ENCODE peak calls at places on chromosomes 4 and X, in nine cellular contexts. One of them, this sample, is unnamed.

GRCh38 chr4:86036729-86037128 is 323.1 kb downstream of the MAPK10 start:
- DNase-seq in GDM1: no peak
- DNase-seq in posterior cingulate gyrus: no peak
- DNase-seq in mucosa of descending colon: no peak
- DNase-seq in NCI-H1092 treated with DMSO at 0.1 percent for 48 hours: no peak
- DNase-seq in fibroblast of pulmonary artery: peak
- DNase-seq in Panc1: no peak
- DNase-seq in effector memory CD8-positive, alpha-beta T cell: no peak
- DNase-seq in prostate gland: no peak
- DNase-seq in this sample: no peak

GRCh38 chr4:41745292-41746024 is 3.1 kb downstream of the PHOX2B start:
- DNase-seq in GDM1: no peak
- DNase-seq in posterior cingulate gyrus: no peak
- DNase-seq in mucosa of descending colon: no peak
- DNase-seq in NCI-H1092 treated with DMSO at 0.1 percent for 48 hours: no peak
- DNase-seq in fibroblast of pulmonary artery: no peak
- DNase-seq in Panc1: no peak
- DNase-seq in effector memory CD8-positive, alpha-beta T cell: no peak
- DNase-seq in prostate gland: no peak
- DNase-seq in this sample: no peak

GRCh38 chr4:141587897-141588296 is 48.5 kb upstream of the IL15 start:
- DNase-seq in GDM1: no peak
- DNase-seq in posterior cingulate gyrus: no peak
- DNase-seq in mucosa of descending colon: no peak
- DNase-seq in NCI-H1092 treated with DMSO at 0.1 percent for 48 hours: no peak
- DNase-seq in fibroblast of pulmonary artery: peak
- DNase-seq in Panc1: no peak
- DNase-seq in effector memory CD8-positive, alpha-beta T cell: no peak
- DNase-seq in prostate gland: no peak
- DNase-seq in this sample: no peak

GRCh38 chr4:74206088-74206826 is 48.3 kb downstream of the MTHFD2L start:
- DNase-seq in GDM1: no peak
- DNase-seq in posterior cingulate gyrus: no peak
- DNase-seq in mucosa of descending colon: no peak
- DNase-seq in NCI-H1092 treated with DMSO at 0.1 percent for 48 hours: no peak
- DNase-seq in fibroblast of pulmonary artery: peak
- DNase-seq in Panc1: no peak
- DNase-seq in effector memory CD8-positive, alpha-beta T cell: no peak
- DNase-seq in prostate gland: no peak
- DNase-seq in this sample: no peak

GRCh38 chr4:184444953-184445309 is 29.4 kb downstream of the IRF2 start:
- DNase-seq in GDM1: no peak
- DNase-seq in posterior cingulate gyrus: no peak
- DNase-seq in mucosa of descending colon: peak
- DNase-seq in NCI-H1092 treated with DMSO at 0.1 percent for 48 hours: no peak
- DNase-seq in fibroblast of pulmonary artery: no peak
- DNase-seq in Panc1: no peak
- DNase-seq in effector memory CD8-positive, alpha-beta T cell: peak
- DNase-seq in prostate gland: no peak
- DNase-seq in this sample: peak

GRCh38 chrX:151754042-151754419 is 19.5 kb downstream of the CNGA2 start:
- DNase-seq in GDM1: no peak
- DNase-seq in posterior cingulate gyrus: no peak
- DNase-seq in mucosa of descending colon: no peak
- DNase-seq in NCI-H1092 treated with DMSO at 0.1 percent for 48 hours: peak
- DNase-seq in fibroblast of pulmonary artery: peak
- DNase-seq in Panc1: no peak
- DNase-seq in effector memory CD8-positive, alpha-beta T cell: no peak
- DNase-seq in prostate gland: peak
- DNase-seq in this sample: no peak

GRCh38 chr4:154086247-154086646 is 297.4 kb upstream of the SFRP2 start:
- DNase-seq in GDM1: no peak
- DNase-seq in posterior cingulate gyrus: no peak
- DNase-seq in mucosa of descending colon: no peak
- DNase-seq in NCI-H1092 treated with DMSO at 0.1 percent for 48 hours: no peak
- DNase-seq in fibroblast of pulmonary artery: no peak
- DNase-seq in Panc1: no peak
- DNase-seq in effector memory CD8-positive, alpha-beta T cell: no peak
- DNase-seq in prostate gland: no peak
- DNase-seq in this sample: no peak

GRCh38 chr4:125244848-125245450 is 69.8 kb upstream of the FAT4 start:
- DNase-seq in GDM1: no peak
- DNase-seq in posterior cingulate gyrus: no peak
- DNase-seq in mucosa of descending colon: no peak
- DNase-seq in NCI-H1092 treated with DMSO at 0.1 percent for 48 hours: peak
- DNase-seq in fibroblast of pulmonary artery: peak
- DNase-seq in Panc1: no peak
- DNase-seq in effector memory CD8-positive, alpha-beta T cell: no peak
- DNase-seq in prostate gland: no peak
- DNase-seq in this sample: no peak

GRCh38 chr4:4668355-4669210 is 126.7 kb upstream of the STX18 start:
- DNase-seq in GDM1: no peak
- DNase-seq in posterior cingulate gyrus: no peak
- DNase-seq in mucosa of descending colon: no peak
- DNase-seq in NCI-H1092 treated with DMSO at 0.1 percent for 48 hours: no peak
- DNase-seq in fibroblast of pulmonary artery: no peak
- DNase-seq in Panc1: no peak
- DNase-seq in effector memory CD8-positive, alpha-beta T cell: no peak
- DNase-seq in prostate gland: no peak
- DNase-seq in this sample: no peak

This sample was measured in naive thymus-derived CD4-positive, alpha-beta T cell.